ENCODE peak calls at places on chromosome 1, in four cellular contexts. S is suprapubic skin, H is body of pancreas, A is left lung. G is an unnamed sample.

GRCh38 chr1:228379165-228379460 is 27.5 kb downstream of the TRIM11 start:
- DNase-seq in A (no peak), S (no peak), H (no peak), G (no peak)

GRCh38 chr1:171788696-171789095 is 7.2 kb downstream of the METTL13 start:
- DNase-seq in A (no peak), H (no peak), S (no peak), G (no peak)

GRCh38 chr1:216815239-216815955 is 92.2 kb upstream of the ESRRG start:
- DNase-seq in A (no peak), H (no peak), S (no peak), G (no peak)

GRCh38 chr1:56429288-56429687 is 150.1 kb downstream of the PLPP3 start:
- DNase-seq in H (no peak), A (no peak), S (no peak), G (no peak)

GRCh38 chr1:205054013-205054412 is 11.0 kb downstream of the CNTN2 start:
- DNase-seq in S (no peak), A (no peak), H (no peak), G (no peak)

GRCh38 chr1:59752556-59753412 is 62.0 kb upstream of the HOOK1 start:
- DNase-seq in H (no peak), A (no peak), S (no peak), G (no peak)

GRCh38 chr1:65792671-65793358 is at the start of gene PDE4B:
- DNase-seq in H (no peak), S (no peak), A (no peak), G (no peak)

GRCh38 chr1:153633161-153633746 is 612 bp upstream of the CHTOP start:
- DNase-seq in S (no peak), A (no peak), H (no peak), G (no peak)

GRCh38 chr1:6868371-6869001 is 83.2 kb downstream of the CAMTA1 start:
- DNase-seq in A (no peak), S (no peak), H (no peak), G (no peak)

GRCh38 chr1:220271706-220272046 is 577 bp downstream of the RAB3GAP2 start:
- DNase-seq in H (peak; percentile 22), A (no peak), S (no peak), G (peak; percentile 10)

GRCh38 chr1:155931332-155932038 is 2.7 kb downstream of the KHDC4 start:
- DNase-seq in H (no peak), S (no peak), A (no peak), G (no peak)
- H3K36me3 ChIP-seq in H (peaks cover 25% of the 10 kb centered on the region), S (peaks cover 44% of the 10 kb centered on the region), A (peaks cover 70% of the 10 kb centered on the region), G (peaks cover 75% of the 10 kb centered on the region)

GRCh38 chr1:85343213-85343611 is 66.8 kb upstream of the BCL10 start:
- DNase-seq in A (no peak), H (no peak), S (no peak), G (no peak)
- H3K27ac ChIP-seq in A (peak overlapping the region; percentile 41), H (peak overlapping the region; percentile 43), S (no peak overlapping the region), G (no peak overlapping the region)

GRCh38 chr1:226121049-226121586 is 58.6 kb downstream of the H3-3A start:
- DNase-seq in A (no peak), S (no peak), H (no peak), G (peak; percentile 31)
- H3K36me3 ChIP-seq in A (no peaks in the 10 kb centered on the region), S (no peaks in the 10 kb centered on the region), H (no peaks in the 10 kb centered on the region), G (no peaks in the 10 kb centered on the region)

GRCh38 chr1:230898144-230898543 is 29.8 kb upstream of the C1orf198 start:
- DNase-seq in A (no peak), S (no peak), H (no peak), G (no peak)
- H3K27ac ChIP-seq in A (no peak overlapping the region), S (no peak overlapping the region), H (no peak overlapping the region), G (no peak overlapping the region)

DNA sequence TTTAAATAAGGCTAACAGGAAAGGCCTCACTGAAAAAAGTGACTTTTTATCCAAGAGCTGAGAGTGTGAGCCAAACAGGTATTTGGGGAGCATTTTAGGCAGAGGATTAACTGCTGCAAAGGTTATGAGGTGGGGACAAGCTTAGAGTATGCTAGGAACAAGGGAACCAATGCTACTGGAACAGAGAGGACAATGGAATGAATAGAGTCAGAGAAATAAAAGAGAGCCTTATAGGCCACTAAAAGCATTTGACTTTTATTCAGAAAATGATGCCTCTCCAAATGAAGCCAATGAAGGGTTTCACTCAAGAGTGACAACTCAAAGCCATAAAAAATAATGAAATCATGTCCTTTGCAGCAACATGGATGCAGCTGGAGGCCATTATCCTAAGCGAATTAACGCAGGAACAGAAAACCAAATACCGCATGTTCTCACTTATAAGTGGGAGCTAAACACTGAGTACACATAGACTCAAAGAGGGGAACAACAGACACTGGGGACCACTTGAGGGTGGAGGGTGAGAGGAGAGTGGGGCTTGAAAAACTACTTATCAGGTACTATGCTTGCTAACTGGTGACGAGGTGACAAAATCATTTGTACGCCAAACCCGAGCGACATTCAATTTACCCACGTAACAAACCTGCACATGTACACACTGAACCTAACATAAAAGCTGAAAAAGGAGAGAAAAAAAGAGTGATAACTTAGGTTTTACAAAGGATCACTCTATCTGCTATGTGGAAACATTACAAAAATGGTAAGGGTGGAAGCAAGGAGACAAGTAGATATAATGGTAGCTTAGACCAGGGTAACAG is 11.1 kb downstream of the PTP4A2 start:
- DNase-seq in S (no peak), A (no peak), H (no peak), G (peak; percentile 43)
- H3K36me3 ChIP-seq in S (no peaks in the 10 kb centered on the region), A (no peaks in the 10 kb centered on the region), H (no peaks in the 10 kb centered on the region), G (peaks cover 61% of the 10 kb centered on the region)

GRCh38 chr1:33328817-33329216 is 7.9 kb upstream of the A3GALT2 start:
- DNase-seq in S (peak; percentile 53), H (no peak), A (no peak), G (no peak)
- H3K27ac ChIP-seq in S (no peak overlapping the region), H (no peak overlapping the region), A (no peak overlapping the region), G (no peak overlapping the region)

GRCh38 chr1:3634059-3634800 is 9.4 kb downstream of the TPRG1L start:
- DNase-seq in H (no peak), A (no peak), S (no peak), G (no peak)
- H3K36me3 ChIP-seq in H (peaks cover 34% of the 10 kb centered on the region), A (peaks cover 100% of the 10 kb centered on the region), S (peaks cover 93% of the 10 kb centered on the region), G (peaks cover 99% of the 10 kb centered on the region)

GRCh38 chr1:18908911-18909771 is 6.8 kb upstream of the ALDH4A1 start:
- DNase-seq in H (no peak), S (no peak), A (no peak), G (no peak)
- H3K27ac ChIP-seq in H (no peak overlapping the region), S (no peak overlapping the region), A (peak overlapping the region; percentile 37), G (no peak overlapping the region)